ENCODE peak calls at places on chromosomes 6 and 20, in ten cellular contexts. T, E, P, D, U, K, L, B, J and N are unnamed samples.

GRCh38 chr6:10315631-10316145 is 99.2 kb downstream of the TFAP2A start:
- DNase-seq in T (no peak), E (no peak), P (no peak), D (no peak), U (no peak), K (no peak), L (no peak), B (no peak), J (no peak), N (no peak)

GRCh38 chr6:44641344-44641743 is 253.8 kb downstream of the CDC5L start:
- DNase-seq in T (no peak), E (no peak), P (no peak), D (no peak), U (no peak), K (no peak), L (no peak), B (no peak), J (no peak), N (no peak)

GRCh38 chr20:2872304-2873009 is 824 bp upstream of the PTPRA start:
- DNase-seq in T (peak; percentile 51), E (peak; percentile 76), P (peak; percentile 89), D (peak; percentile 82), U (peak; percentile 28), K (peak; percentile 79), L (peak; percentile 44), B (peak; percentile 83), J (peak; percentile 60), N (peak; percentile 18)

GRCh38 chr6:45431314-45432058 is 53.8 kb upstream of the SUPT3H start:
- DNase-seq in T (no peak), E (no peak), P (no peak), D (no peak), U (no peak), K (no peak), L (no peak), B (no peak), J (no peak), N (no peak)

GRCh38 chr20:41738584-41739193 is 120.5 kb upstream of the CHD6 start:
- DNase-seq in T (no peak), E (peak; percentile 68), P (no peak), D (no peak), U (no peak), K (peak; percentile 3), L (peak; percentile 62), B (no peak), J (peak; percentile 41), N (peak; percentile 45)

GRCh38 chr6:15974817-15975216 is 154.1 kb upstream of the MYLIP start:
- DNase-seq in T (no peak), E (no peak), P (no peak), D (no peak), U (no peak), K (no peak), L (no peak), B (no peak), J (no peak), N (no peak)

GRCh38 chr6:32432050-32432450 is 7.6 kb upstream of the HLA-DRA start:
- DNase-seq in T (no peak), E (peak; percentile 67), P (no peak), D (no peak), U (no peak), K (peak; percentile 31), L (no peak), B (no peak), J (no peak), N (no peak)

GRCh38 chr6:26411751-26412150 is 9.7 kb downstream of the BTN3A1 start:
- DNase-seq in T (no peak), E (no peak), P (no peak), D (no peak), U (no peak), K (no peak), L (no peak), B (no peak), J (no peak), N (no peak)

GRCh38 chr6:13491538-13491937 is 4.1 kb upstream of the GFOD1 start:
- DNase-seq in T (no peak), E (no peak), P (no peak), D (no peak), U (no peak), K (no peak), L (no peak), B (no peak), J (no peak), N (no peak)

GRCh38 chr6:158002249-158002950 is 20.7 kb downstream of the SYNJ2 start:
- DNase-seq in T (no peak), E (peak; percentile 42), P (no peak), D (no peak), U (no peak), K (no peak), L (no peak), B (no peak), J (peak; percentile 9), N (no peak)

GRCh38 chr6:36326351-36326995 is 10.2 kb downstream of the BNIP5 start:
- DNase-seq in T (no peak), E (no peak), P (peak; percentile 91), D (no peak), U (no peak), K (no peak), L (peak; percentile 70), B (no peak), J (no peak), N (no peak)

GRCh38 chr6:3751019-3751729 is at the start of gene PXDC1:
- DNase-seq in T (no peak), E (no peak), P (peak; percentile 87), D (no peak), U (no peak), K (peak; percentile 40), L (no peak), B (peak; percentile 82), J (no peak), N (peak; percentile 7)

GRCh38 chr6:108651781-108652227 is 91.1 kb downstream of the FOXO3 start:
- DNase-seq in T (no peak), E (peak; percentile 92), P (no peak), D (no peak), U (no peak), K (no peak), L (peak; percentile 69), B (no peak), J (peak; percentile 36), N (peak; percentile 85)

GRCh38 chr6:113326781-113327180 is 530.4 kb upstream of the MARCKS start:
- DNase-seq in T (no peak), E (no peak), P (no peak), D (no peak), U (no peak), K (no peak), L (no peak), B (no peak), J (no peak), N (no peak)

GRCh38 chr6:27650620-27651370 is 177.9 kb upstream of the ZNF184 start:
- DNase-seq in T (no peak), E (peak; percentile 29), P (no peak), D (no peak), U (no peak), K (no peak), L (peak; percentile 71), B (no peak), J (no peak), N (peak; percentile 81)

GRCh38 chr6:166534658-166535406 is 51.6 kb downstream of the RAMACL start:
- DNase-seq in T (no peak), E (no peak), P (no peak), D (no peak), U (no peak), K (no peak), L (no peak), B (no peak), J (no peak), N (no peak)
- H3K36me3 ChIP-seq in T (peaks cover 56% of the 10 kb centered on the region), E (peaks cover 74% of the 10 kb centered on the region), P (peaks cover 5% of the 10 kb centered on the region), D (no peaks in the 10 kb centered on the region), U (peaks cover 86% of the 10 kb centered on the region), K (no peaks in the 10 kb centered on the region), L (peaks cover 14% of the 10 kb centered on the region), B (peaks cover 80% of the 10 kb centered on the region), J (peaks cover 69% of the 10 kb centered on the region), N (no peaks in the 10 kb centered on the region)

DNA sequence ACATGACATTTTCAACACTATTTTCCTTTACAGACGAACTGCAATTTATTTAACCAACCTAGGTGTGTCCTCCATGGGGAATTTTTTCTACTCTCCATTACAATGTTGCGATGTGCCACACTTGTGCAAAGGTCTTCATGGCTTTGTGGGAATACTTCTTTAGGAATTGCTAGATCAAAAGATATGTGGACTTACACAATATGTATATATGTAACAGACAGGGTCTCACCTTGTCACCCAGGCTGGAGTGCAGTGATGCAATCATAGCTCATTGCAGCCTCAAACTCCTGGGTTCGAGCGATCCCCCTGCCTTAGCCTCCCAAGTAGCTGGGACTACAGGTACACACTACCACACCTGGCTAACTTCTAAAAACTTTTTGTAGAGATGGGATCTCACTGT is 23.6 kb downstream of the RMND1 start:
- DNase-seq in T (no peak), E (no peak), P (no peak), D (no peak), U (no peak), K (no peak), L (no peak), B (no peak), J (no peak), N (no peak)
- H3K36me3 ChIP-seq in T (peaks cover 22% of the 10 kb centered on the region), E (peaks cover 90% of the 10 kb centered on the region), P (peaks cover 52% of the 10 kb centered on the region), D (peaks cover 28% of the 10 kb centered on the region), U (peaks cover 88% of the 10 kb centered on the region), K (peaks cover 13% of the 10 kb centered on the region), L (peaks cover 47% of the 10 kb centered on the region), B (peaks cover 94% of the 10 kb centered on the region), J (peaks cover 82% of the 10 kb centered on the region), N (peaks cover 50% of the 10 kb centered on the region)

GRCh38 chr6:2630891-2631458 is 119.7 kb downstream of the MYLK4 start:
- DNase-seq in T (no peak), E (peak; percentile 19), P (no peak), D (no peak), U (no peak), K (no peak), L (no peak), B (no peak), J (no peak), N (peak; percentile 90)
- H3K36me3 ChIP-seq in T (no peaks in the 10 kb centered on the region), E (no peaks in the 10 kb centered on the region), P (no peaks in the 10 kb centered on the region), D (no peaks in the 10 kb centered on the region), U (no peaks in the 10 kb centered on the region), K (no peaks in the 10 kb centered on the region), L (no peaks in the 10 kb centered on the region), B (no peaks in the 10 kb centered on the region), J (no peaks in the 10 kb centered on the region), N (no peaks in the 10 kb centered on the region)

DNA sequence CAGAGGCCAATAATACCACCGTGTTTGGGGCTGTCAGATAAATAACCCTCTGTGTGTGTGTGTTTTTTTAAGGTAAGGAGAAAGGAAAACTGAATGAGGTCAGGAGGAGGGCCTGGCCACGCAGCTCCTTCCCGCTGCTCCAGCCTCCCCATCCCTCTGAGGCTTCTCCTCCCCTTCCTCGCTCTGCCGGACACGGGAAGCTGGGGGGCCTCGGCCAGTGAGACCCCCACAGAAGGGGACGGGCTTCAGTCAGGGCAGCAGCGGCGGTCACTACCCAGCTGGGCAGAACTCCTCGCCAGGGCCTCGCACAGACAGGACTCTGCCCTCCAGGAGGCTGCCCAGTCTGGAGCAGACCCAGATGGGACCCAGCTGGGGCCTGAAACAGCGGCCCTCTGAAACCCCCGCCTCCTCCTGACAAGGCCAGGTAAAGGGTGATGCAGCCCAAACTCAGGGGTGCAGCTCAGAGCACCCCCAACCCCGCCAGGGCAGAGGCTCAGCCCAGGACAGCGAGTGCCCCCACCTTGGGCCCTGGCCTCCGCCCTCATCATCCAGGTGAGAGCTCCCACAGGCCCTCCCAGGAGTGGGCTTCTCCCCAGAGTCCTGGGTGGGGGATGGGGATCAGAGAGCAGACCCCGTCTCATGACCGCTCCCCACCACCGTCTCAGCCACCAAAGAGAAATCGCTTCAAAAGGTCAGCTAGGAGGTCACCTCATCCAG is 2.3 kb downstream of the EEF1A2 start:
- DNase-seq in T (no peak), E (no peak), P (peak; percentile 63), D (peak; percentile 51), U (no peak), K (no peak), L (peak; percentile 26), B (peak; percentile 52), J (no peak), N (no peak)
- H3K36me3 ChIP-seq in T (no peaks in the 10 kb centered on the region), E (no peaks in the 10 kb centered on the region), P (no peaks in the 10 kb centered on the region), D (no peaks in the 10 kb centered on the region), U (no peaks in the 10 kb centered on the region), K (no peaks in the 10 kb centered on the region), L (peaks cover 54% of the 10 kb centered on the region), B (peaks cover 18% of the 10 kb centered on the region), J (peaks cover 30% of the 10 kb centered on the region), N (no peaks in the 10 kb centered on the region)

GRCh38 chr6:100763617-100764016 is 117.5 kb downstream of the ASCC3 start:
- DNase-seq in T (no peak), E (no peak), P (no peak), D (no peak), U (no peak), K (no peak), L (no peak), B (no peak), J (no peak), N (no peak)
- H3K36me3 ChIP-seq in T (peaks cover 5% of the 10 kb centered on the region), E (peaks cover 69% of the 10 kb centered on the region), P (peaks cover 3% of the 10 kb centered on the region), D (peaks cover 24% of the 10 kb centered on the region), U (peaks cover 82% of the 10 kb centered on the region), K (no peaks in the 10 kb centered on the region), L (peaks cover 12% of the 10 kb centered on the region), B (peaks cover 83% of the 10 kb centered on the region), J (peaks cover 72% of the 10 kb centered on the region), N (peaks cover 45% of the 10 kb centered on the region)